ENCODE peak calls at places on chromosome 3, in five cellular contexts. C, P, A, M and L are unnamed samples.

GRCh38 chr3:52330194-52330805 is 14.2 kb downstream of the DNAH1 start:
- DNase-seq in C (no peak), P (no peak), A (no peak), M (no peak), L (no peak)

GRCh38 chr3:23710555-23710954 is 95.2 kb upstream of the UBE2E1 start:
- DNase-seq in C (no peak), P (no peak), A (peak), M (no peak), L (no peak)

GRCh38 chr3:119819806-119820205 is 37.9 kb downstream of the NR1I2 start:
- DNase-seq in C (no peak), P (no peak), A (no peak), M (no peak), L (no peak)

GRCh38 chr3:167114619-167115018 is 265.5 kb downstream of the ZBBX start:
- DNase-seq in C (no peak), P (no peak), A (no peak), M (no peak), L (no peak)

GRCh38 chr3:69090021-69090420 is 5.3 kb downstream of the ARL6IP5 start:
- DNase-seq in C (no peak), P (no peak), A (no peak), M (no peak), L (no peak)

GRCh38 chr3:9970020-9970652 is 16.5 kb downstream of the EMC3 start:
- DNase-seq in C (no peak), P (no peak), A (no peak), M (no peak), L (no peak)

GRCh38 chr3:55226696-55227095 is 260.4 kb downstream of the WNT5A start:
- DNase-seq in C (no peak), P (no peak), A (no peak), M (no peak), L (no peak)

GRCh38 chr3:66425032-66425431 is 75.8 kb downstream of the LRIG1 start:
- DNase-seq in C (no peak), P (no peak), A (no peak), M (no peak), L (no peak)

GRCh38 chr3:171194965-171195364 is 168.4 kb upstream of the SLC2A2 start:
- DNase-seq in C (no peak), P (no peak), A (no peak), M (no peak), L (peak)

GRCh38 chr3:184635126-184635525 is 73.5 kb downstream of the EPHB3 start:
- DNase-seq in C (no peak), P (no peak), A (no peak), M (no peak), L (peak)

GRCh38 chr3:66490984-66491383 is 9.8 kb downstream of the LRIG1 start:
- DNase-seq in C (no peak), P (no peak), A (no peak), M (no peak), L (no peak)

GRCh38 chr3:62987721-62988120 is 112.5 kb upstream of the CADPS start:
- DNase-seq in C (no peak), P (no peak), A (no peak), M (no peak), L (no peak)

GRCh38 chr3:120144267-120144666 is 50.0 kb upstream of the GSK3B start:
- DNase-seq in C (no peak), P (no peak), A (no peak), M (no peak), L (no peak)

GRCh38 chr3:58025824-58026579 is 17.8 kb downstream of the FLNB start:
- DNase-seq in C (no peak), P (no peak), A (no peak), M (no peak), L (peak)

GRCh38 chr3:126112531-126113237 is 28.8 kb upstream of the SLC41A3 start:
- DNase-seq in C (no peak), P (no peak), A (peak), M (peak), L (no peak)

GRCh38 chr3:185424435-185424834 is 61.5 kb downstream of the MAP3K13 start:
- DNase-seq in C (no peak), P (no peak), A (no peak), M (no peak), L (no peak)

GRCh38 chr3:62451211-62451892 is 78.0 kb upstream of the FEZF2 start:
- DNase-seq in C (no peak), P (no peak), A (no peak), M (no peak), L (no peak)

GRCh38 chr3:66152336-66152735 is 68.5 kb upstream of the SLC25A26 start:
- DNase-seq in C (no peak), P (no peak), A (no peak), M (no peak), L (no peak)

GRCh38 chr3:81027344-81027743 is 734.1 kb downstream of the GBE1 start:
- DNase-seq in C (no peak), P (no peak), A (no peak), M (no peak), L (no peak)

GRCh38 chr3:150603090-150603887 is at the start of gene SELENOT:
- DNase-seq in C (peak), P (peak), A (peak), M (peak), L (peak)

GRCh38 chr3:194983121-194983520 is 287.8 kb downstream of the XXYLT1 start:
- DNase-seq in C (no peak), P (no peak), A (no peak), M (peak), L (no peak)

DNA sequence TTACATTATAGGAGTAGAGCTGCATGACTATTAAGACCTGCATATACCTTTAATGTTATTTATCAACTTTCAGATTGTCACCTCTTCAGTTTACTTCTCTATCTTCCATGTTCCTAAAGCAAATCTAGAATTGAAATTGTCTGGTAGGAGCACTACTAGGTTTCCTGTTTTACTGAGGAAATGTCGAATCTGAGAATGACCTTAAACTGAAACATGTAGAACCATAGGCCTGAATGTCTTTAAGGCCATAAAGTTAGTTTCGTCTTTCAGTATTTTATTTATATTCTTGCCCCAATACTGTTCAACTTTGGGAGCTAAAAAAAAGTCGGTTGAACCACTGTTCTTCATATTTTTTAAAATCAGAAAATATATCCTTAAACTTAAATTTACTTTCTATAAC is 92.7 kb downstream of the IL1RAP start:
- DNase-seq in C (no peak), P (no peak), A (no peak), M (no peak), L (no peak)
- TF ChIP-seq EP300 in C (no peak), P (no peak), A (no peak), M (no peak), L (no peak)

GRCh38 chr3:46359748-46360509 is 6.0 kb downstream of the CCR2 start:
- DNase-seq in C (no peak), P (no peak), A (no peak), M (no peak), L (no peak)
- TF ChIP-seq EP300 in C (no peak), P (no peak), A (no peak), M (no peak), L (no peak)

GRCh38 chr3:12999147-13000140 is 73.8 kb downstream of the IQSEC1 start:
- DNase-seq in C (no peak), P (peak), A (peak), M (no peak), L (no peak)
- TF ChIP-seq EP300 in C (no peak), P (peak), A (peak), M (no peak), L (no peak)

DNA sequence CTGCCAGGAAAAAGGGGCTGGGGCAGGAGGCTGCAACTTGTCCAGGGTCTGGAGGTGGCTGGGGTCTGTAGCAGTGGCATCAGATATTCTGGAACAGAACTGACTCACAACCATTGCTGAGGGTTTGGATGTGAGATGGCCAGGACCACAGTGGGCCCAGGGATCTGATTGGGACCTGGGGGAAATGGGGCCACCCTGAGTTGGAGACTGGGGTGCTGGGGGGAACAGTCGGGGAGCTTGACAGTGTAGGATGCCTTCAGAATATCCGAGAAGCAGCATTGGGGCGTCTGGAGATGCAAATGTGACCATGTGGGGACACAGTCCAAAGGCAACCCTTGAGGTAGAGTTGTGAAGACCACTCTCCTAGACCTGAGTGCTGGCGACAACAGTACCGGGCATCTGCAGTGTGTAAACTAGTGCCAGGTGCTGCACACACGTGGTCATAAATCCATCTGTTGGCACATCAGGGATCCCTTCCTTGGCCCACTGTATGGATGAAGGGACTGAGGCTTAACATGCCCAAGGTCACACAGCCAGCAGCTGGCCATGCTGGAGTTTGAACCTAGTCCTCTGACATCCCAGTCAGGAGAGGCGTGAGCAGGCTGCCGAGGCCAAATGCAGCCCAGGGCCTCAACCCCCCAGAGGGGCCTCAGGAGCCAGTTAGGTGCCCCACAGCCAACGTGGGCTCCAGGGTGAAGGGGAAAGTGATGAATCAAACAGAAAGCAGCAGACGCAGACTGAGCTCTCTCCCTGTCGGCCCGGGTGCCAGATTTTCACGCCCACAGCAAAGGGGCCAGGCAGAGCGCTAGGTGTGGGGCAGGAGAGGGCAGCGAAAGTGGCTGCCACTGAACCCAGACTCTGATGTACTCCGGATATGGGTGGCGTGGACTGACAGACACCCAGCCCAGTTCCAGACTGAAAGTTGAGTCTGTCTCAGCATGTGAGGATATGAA is 18.8 kb downstream of the HEMK1 start:
- DNase-seq in C (no peak), P (no peak), A (no peak), M (no peak), L (no peak)
- TF ChIP-seq EP300 in C (no peak), P (no peak), A (no peak), M (no peak), L (no peak)

DNA sequence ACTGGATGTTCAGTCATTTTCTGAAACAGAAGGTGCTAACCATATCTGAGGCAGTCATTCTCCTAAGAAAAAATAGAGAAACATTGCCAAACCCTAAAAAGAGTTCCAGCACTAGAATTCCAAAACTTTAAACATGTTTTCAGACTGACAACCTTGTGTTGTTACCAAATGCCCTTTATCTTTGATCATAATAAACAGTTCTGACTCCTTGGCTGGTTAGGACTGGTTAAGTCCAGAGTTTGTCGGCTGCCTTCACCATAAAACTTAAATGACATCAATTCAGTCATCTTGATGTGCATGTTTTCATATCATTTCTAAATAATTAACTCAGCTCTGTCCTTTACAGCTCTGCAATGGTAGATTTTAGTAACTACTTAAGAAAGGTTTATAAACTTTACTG is 68.0 kb downstream of the COL8A1 start:
- DNase-seq in C (no peak), P (no peak), A (peak), M (no peak), L (no peak)
- TF ChIP-seq EP300 in C (no peak), P (no peak), A (no peak), M (no peak), L (no peak)

DNA sequence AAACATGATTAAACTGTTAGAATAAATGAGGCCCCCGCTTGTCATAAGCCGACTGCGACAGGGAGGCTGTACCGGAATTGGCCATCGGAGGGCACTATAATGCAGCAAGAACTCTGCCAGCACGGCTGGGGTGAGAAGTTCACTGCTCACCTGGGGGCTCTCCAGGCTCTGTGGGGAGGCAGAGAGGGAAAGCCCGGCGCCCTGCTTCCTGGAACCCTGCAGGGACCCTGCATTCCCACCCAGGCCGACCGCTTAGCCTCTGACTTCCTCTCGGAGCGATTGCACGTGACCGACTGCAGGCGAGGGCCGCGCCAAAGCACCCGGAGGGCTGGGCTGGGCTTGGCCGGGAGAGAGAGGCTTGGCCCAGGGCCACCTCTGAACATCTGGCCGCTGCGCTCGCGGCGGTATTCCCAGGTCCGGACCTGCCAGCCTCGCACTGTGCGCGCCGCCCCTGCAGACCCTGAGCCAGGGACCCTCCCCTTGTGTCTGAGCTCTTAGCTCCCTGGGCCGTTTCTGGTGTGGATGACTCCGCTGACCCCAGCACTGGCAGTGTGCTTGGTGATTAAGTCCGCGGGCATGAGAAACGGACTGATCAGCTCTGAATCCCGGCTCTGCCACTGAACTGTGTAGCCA is 26.2 kb downstream of the DRD3 start:
- DNase-seq in C (peak), P (peak), A (peak), M (peak), L (peak)
- TF ChIP-seq EP300 in C (no peak), P (no peak), A (no peak), M (no peak), L (no peak)

GRCh38 chr3:175977968-175978752 is 1119.0 kb downstream of the NAALADL2 start:
- DNase-seq in C (no peak), P (no peak), A (no peak), M (no peak), L (no peak)

GRCh38 chr3:175980731-175981130 is 1121.6 kb downstream of the NAALADL2 start:
- DNase-seq in C (no peak), P (no peak), A (no peak), M (no peak), L (no peak)

GRCh38 chr3:175985781-175986180 is 1126.6 kb downstream of the NAALADL2 start:
- DNase-seq in C (no peak), P (no peak), A (no peak), M (no peak), L (no peak)

GRCh38 chr3:175988401-175988800 is 1129.3 kb downstream of the NAALADL2 start:
- DNase-seq in C (no peak), P (no peak), A (no peak), M (no peak), L (no peak)

DNA sequence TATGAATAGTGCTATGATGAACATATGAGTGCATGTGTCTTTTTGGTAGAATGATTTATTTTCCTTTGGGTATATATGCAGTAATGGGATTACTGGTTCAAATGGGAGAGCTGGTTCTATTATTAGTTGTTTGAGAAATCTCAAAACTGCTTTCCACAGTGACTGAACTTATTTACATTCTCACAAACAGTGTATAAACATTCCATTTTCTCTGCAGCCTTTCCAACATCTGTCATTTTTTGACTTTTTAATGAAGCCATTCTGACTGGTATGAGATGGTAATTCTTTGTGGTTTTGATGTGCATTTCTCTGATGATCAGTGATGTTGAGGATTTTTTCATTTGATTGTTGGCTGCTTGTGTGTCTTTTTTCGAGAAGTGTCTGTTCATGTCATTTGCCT is 1124.2 kb downstream of the NAALADL2 start:
- DNase-seq in C (no peak), P (no peak), A (no peak), M (no peak), L (no peak)
- TF ChIP-seq EP300 in C (no peak), P (no peak), A (no peak), M (no peak), L (no peak)

GRCh38 chr3:197837282-197837681 is 46.2 kb downstream of the LRCH3 start:
- DNase-seq in C (no peak), P (no peak), A (no peak), M (no peak), L (no peak)

GRCh38 chr3:197830967-197831313 is 39.9 kb downstream of the LRCH3 start:
- DNase-seq in C (no peak), P (no peak), A (no peak), M (no peak), L (no peak)

GRCh38 chr3:197835509-197835908 is 44.5 kb downstream of the LRCH3 start:
- DNase-seq in C (no peak), P (no peak), A (no peak), M (no peak), L (no peak)

GRCh38 chr3:197833930-197834715 is 43.1 kb downstream of the LRCH3 start:
- DNase-seq in C (no peak), P (no peak), A (no peak), M (no peak), L (no peak)

DNA sequence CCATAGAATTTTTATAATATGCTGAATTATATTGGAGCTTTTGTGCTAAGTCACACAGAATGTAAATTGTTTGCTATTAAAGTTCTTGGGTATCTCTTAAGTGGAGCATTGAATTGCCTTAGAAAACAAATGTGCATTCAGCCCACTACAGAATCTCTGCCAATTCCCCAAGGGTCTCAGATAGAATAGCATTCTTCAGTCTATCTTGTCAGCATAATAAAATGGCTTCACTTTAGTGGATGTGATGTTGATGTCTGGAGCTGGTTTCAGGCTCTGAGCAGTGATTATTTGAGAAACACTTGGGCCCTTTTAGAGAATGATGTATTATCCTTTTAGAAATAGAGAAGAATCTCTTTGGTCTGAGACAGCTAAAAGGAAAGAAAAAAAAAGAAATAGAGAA is 45.2 kb downstream of the LRCH3 start:
- DNase-seq in C (no peak), P (no peak), A (no peak), M (no peak), L (no peak)
- TF ChIP-seq EP300 in C (no peak), P (no peak), A (no peak), M (no peak), L (no peak)